ENCODE peak calls at places on chromosomes 12 and 14, in ten cellular contexts. One of them, this sample, is unnamed.

GRCh38 chr12:108816652-108817335 is 40.6 kb downstream of the SSH1 start:
- DNase-seq in heart left ventricle: peak
- DNase-seq in left ventricle myocardium superior: peak
- DNase-seq in activated naive CD4-positive, alpha-beta T cell treated with anti-CD3 and anti-CD28 coated beads, Interleukin-2, amount 10 ng/mL, durations not matched to agents 7 days and 5 days: no peak
- DNase-seq in AG10803: peak
- DNase-seq in AG08395: no peak
- DNase-seq in retinal pigment epithelial cell: no peak
- DNase-seq in mucosa of gallbladder: no peak
- DNase-seq in NCI-H1417 treated with DMSO at 0.1 percent for 48 hours: no peak
- DNase-seq in cardiac fibroblast: no peak
- DNase-seq in this sample: no peak

GRCh38 chr14:69044965-69045555 is 66.0 kb upstream of the ACTN1 start:
- DNase-seq in heart left ventricle: peak
- DNase-seq in AG08395: peak
- DNase-seq in mucosa of gallbladder: peak
- DNase-seq in NCI-H1417 treated with DMSO at 0.1 percent for 48 hours: no peak
- DNase-seq in retinal pigment epithelial cell: no peak
- DNase-seq in AG10803: peak
- DNase-seq in activated naive CD4-positive, alpha-beta T cell treated with anti-CD3 and anti-CD28 coated beads, Interleukin-2, amount 10 ng/mL, durations not matched to agents 7 days and 5 days: no peak
- DNase-seq in cardiac fibroblast: peak
- DNase-seq in left ventricle myocardium superior: peak
- DNase-seq in this sample: no peak

GRCh38 chr14:73662439-73663056 is 17.8 kb downstream of the DNAL1 start:
- DNase-seq in NCI-H1417 treated with DMSO at 0.1 percent for 48 hours: no peak
- DNase-seq in AG08395: peak
- DNase-seq in AG10803: peak
- DNase-seq in retinal pigment epithelial cell: peak
- DNase-seq in activated naive CD4-positive, alpha-beta T cell treated with anti-CD3 and anti-CD28 coated beads, Interleukin-2, amount 10 ng/mL, durations not matched to agents 7 days and 5 days: no peak
- DNase-seq in cardiac fibroblast: peak
- DNase-seq in mucosa of gallbladder: no peak
- DNase-seq in left ventricle myocardium superior: no peak
- DNase-seq in heart left ventricle: no peak
- DNase-seq in this sample: no peak

GRCh38 chr12:10213168-10214130 is 772 bp downstream of the GABARAPL1 start:
- DNase-seq in AG10803: peak
- DNase-seq in activated naive CD4-positive, alpha-beta T cell treated with anti-CD3 and anti-CD28 coated beads, Interleukin-2, amount 10 ng/mL, durations not matched to agents 7 days and 5 days: peak
- DNase-seq in cardiac fibroblast: peak
- DNase-seq in heart left ventricle: peak
- DNase-seq in left ventricle myocardium superior: peak
- DNase-seq in retinal pigment epithelial cell: peak
- DNase-seq in mucosa of gallbladder: peak
- DNase-seq in NCI-H1417 treated with DMSO at 0.1 percent for 48 hours: no peak
- DNase-seq in AG08395: peak
- DNase-seq in this sample: peak

GRCh38 chr12:113071427-113072112 is 15.0 kb downstream of the DTX1 start:
- DNase-seq in mucosa of gallbladder: peak
- DNase-seq in NCI-H1417 treated with DMSO at 0.1 percent for 48 hours: peak
- DNase-seq in retinal pigment epithelial cell: no peak
- DNase-seq in cardiac fibroblast: no peak
- DNase-seq in AG10803: no peak
- DNase-seq in activated naive CD4-positive, alpha-beta T cell treated with anti-CD3 and anti-CD28 coated beads, Interleukin-2, amount 10 ng/mL, durations not matched to agents 7 days and 5 days: no peak
- DNase-seq in heart left ventricle: no peak
- DNase-seq in left ventricle myocardium superior: no peak
- DNase-seq in AG08395: no peak
- DNase-seq in this sample: no peak

GRCh38 chr12:19194963-19195362 is 65.4 kb downstream of the PLEKHA5 start:
- DNase-seq in left ventricle myocardium superior: no peak
- DNase-seq in retinal pigment epithelial cell: no peak
- DNase-seq in mucosa of gallbladder: no peak
- DNase-seq in cardiac fibroblast: no peak
- DNase-seq in NCI-H1417 treated with DMSO at 0.1 percent for 48 hours: no peak
- DNase-seq in AG08395: no peak
- DNase-seq in activated naive CD4-positive, alpha-beta T cell treated with anti-CD3 and anti-CD28 coated beads, Interleukin-2, amount 10 ng/mL, durations not matched to agents 7 days and 5 days: no peak
- DNase-seq in AG10803: no peak
- DNase-seq in heart left ventricle: no peak
- DNase-seq in this sample: no peak

GRCh38 chr14:104162495-104162894 is 24.1 kb downstream of the KIF26A start:
- DNase-seq in AG08395: no peak
- DNase-seq in heart left ventricle: no peak
- DNase-seq in activated naive CD4-positive, alpha-beta T cell treated with anti-CD3 and anti-CD28 coated beads, Interleukin-2, amount 10 ng/mL, durations not matched to agents 7 days and 5 days: no peak
- DNase-seq in left ventricle myocardium superior: no peak
- DNase-seq in cardiac fibroblast: no peak
- DNase-seq in NCI-H1417 treated with DMSO at 0.1 percent for 48 hours: no peak
- DNase-seq in AG10803: no peak
- DNase-seq in mucosa of gallbladder: no peak
- DNase-seq in retinal pigment epithelial cell: no peak
- DNase-seq in this sample: no peak

GRCh38 chr12:96198970-96199369 is 4.8 kb downstream of the ELK3 start:
- DNase-seq in retinal pigment epithelial cell: no peak
- DNase-seq in heart left ventricle: no peak
- DNase-seq in NCI-H1417 treated with DMSO at 0.1 percent for 48 hours: no peak
- DNase-seq in mucosa of gallbladder: no peak
- DNase-seq in cardiac fibroblast: peak
- DNase-seq in activated naive CD4-positive, alpha-beta T cell treated with anti-CD3 and anti-CD28 coated beads, Interleukin-2, amount 10 ng/mL, durations not matched to agents 7 days and 5 days: no peak
- DNase-seq in AG10803: peak
- DNase-seq in left ventricle myocardium superior: no peak
- DNase-seq in AG08395: peak
- DNase-seq in this sample: peak

GRCh38 chr14:79265366-79265765 is 945.9 kb downstream of the DIO2 start:
- DNase-seq in left ventricle myocardium superior: no peak
- DNase-seq in AG08395: no peak
- DNase-seq in heart left ventricle: no peak
- DNase-seq in NCI-H1417 treated with DMSO at 0.1 percent for 48 hours: no peak
- DNase-seq in cardiac fibroblast: no peak
- DNase-seq in AG10803: no peak
- DNase-seq in mucosa of gallbladder: no peak
- DNase-seq in activated naive CD4-positive, alpha-beta T cell treated with anti-CD3 and anti-CD28 coated beads, Interleukin-2, amount 10 ng/mL, durations not matched to agents 7 days and 5 days: no peak
- DNase-seq in retinal pigment epithelial cell: no peak
- DNase-seq in this sample: no peak

GRCh38 chr12:79274571-79275064 is 410.0 kb downstream of the SYT1 start:
- DNase-seq in AG08395: no peak
- DNase-seq in AG10803: peak
- DNase-seq in left ventricle myocardium superior: no peak
- DNase-seq in heart left ventricle: no peak
- DNase-seq in cardiac fibroblast: no peak
- DNase-seq in NCI-H1417 treated with DMSO at 0.1 percent for 48 hours: no peak
- DNase-seq in mucosa of gallbladder: no peak
- DNase-seq in activated naive CD4-positive, alpha-beta T cell treated with anti-CD3 and anti-CD28 coated beads, Interleukin-2, amount 10 ng/mL, durations not matched to agents 7 days and 5 days: no peak
- DNase-seq in retinal pigment epithelial cell: no peak
- DNase-seq in this sample: no peak

GRCh38 chr12:93776581-93777018 is 99.4 kb downstream of the CRADD start:
- DNase-seq in AG10803: peak
- DNase-seq in cardiac fibroblast: peak
- DNase-seq in AG08395: peak
- DNase-seq in retinal pigment epithelial cell: no peak
- DNase-seq in left ventricle myocardium superior: no peak
- DNase-seq in activated naive CD4-positive, alpha-beta T cell treated with anti-CD3 and anti-CD28 coated beads, Interleukin-2, amount 10 ng/mL, durations not matched to agents 7 days and 5 days: no peak
- DNase-seq in mucosa of gallbladder: no peak
- DNase-seq in NCI-H1417 treated with DMSO at 0.1 percent for 48 hours: no peak
- DNase-seq in heart left ventricle: no peak
- DNase-seq in this sample: no peak

GRCh38 chr12:87661770-87662402 is 367.3 kb downstream of the C12orf50 start:
- DNase-seq in AG08395: no peak
- DNase-seq in activated naive CD4-positive, alpha-beta T cell treated with anti-CD3 and anti-CD28 coated beads, Interleukin-2, amount 10 ng/mL, durations not matched to agents 7 days and 5 days: no peak
- DNase-seq in AG10803: no peak
- DNase-seq in heart left ventricle: no peak
- DNase-seq in NCI-H1417 treated with DMSO at 0.1 percent for 48 hours: no peak
- DNase-seq in mucosa of gallbladder: no peak
- DNase-seq in cardiac fibroblast: no peak
- DNase-seq in left ventricle myocardium superior: no peak
- DNase-seq in retinal pigment epithelial cell: no peak
- DNase-seq in this sample: no peak

GRCh38 chr12:43737646-43738045 is 20.9 kb downstream of the PUS7L start:
- DNase-seq in heart left ventricle: no peak
- DNase-seq in mucosa of gallbladder: no peak
- DNase-seq in activated naive CD4-positive, alpha-beta T cell treated with anti-CD3 and anti-CD28 coated beads, Interleukin-2, amount 10 ng/mL, durations not matched to agents 7 days and 5 days: no peak
- DNase-seq in NCI-H1417 treated with DMSO at 0.1 percent for 48 hours: no peak
- DNase-seq in cardiac fibroblast: no peak
- DNase-seq in AG08395: peak
- DNase-seq in AG10803: peak
- DNase-seq in retinal pigment epithelial cell: no peak
- DNase-seq in left ventricle myocardium superior: no peak
- DNase-seq in this sample: no peak

GRCh38 chr14:103530390-103530789 is 1.4 kb downstream of the TRMT61A start:
- DNase-seq in heart left ventricle: no peak
- DNase-seq in NCI-H1417 treated with DMSO at 0.1 percent for 48 hours: no peak
- DNase-seq in activated naive CD4-positive, alpha-beta T cell treated with anti-CD3 and anti-CD28 coated beads, Interleukin-2, amount 10 ng/mL, durations not matched to agents 7 days and 5 days: peak
- DNase-seq in AG08395: no peak
- DNase-seq in AG10803: no peak
- DNase-seq in mucosa of gallbladder: no peak
- DNase-seq in left ventricle myocardium superior: peak
- DNase-seq in cardiac fibroblast: no peak
- DNase-seq in retinal pigment epithelial cell: no peak
- DNase-seq in this sample: no peak

GRCh38 chr14:84483072-84483410 is 1046.9 kb upstream of the FLRT2 start:
- DNase-seq in AG10803: no peak
- DNase-seq in heart left ventricle: no peak
- DNase-seq in mucosa of gallbladder: no peak
- DNase-seq in cardiac fibroblast: no peak
- DNase-seq in left ventricle myocardium superior: no peak
- DNase-seq in activated naive CD4-positive, alpha-beta T cell treated with anti-CD3 and anti-CD28 coated beads, Interleukin-2, amount 10 ng/mL, durations not matched to agents 7 days and 5 days: no peak
- DNase-seq in NCI-H1417 treated with DMSO at 0.1 percent for 48 hours: no peak
- DNase-seq in AG08395: no peak
- DNase-seq in retinal pigment epithelial cell: no peak
- DNase-seq in this sample: no peak

GRCh38 chr12:57033428-57033827 is 16.5 kb downstream of the MYO1A start:
- DNase-seq in activated naive CD4-positive, alpha-beta T cell treated with anti-CD3 and anti-CD28 coated beads, Interleukin-2, amount 10 ng/mL, durations not matched to agents 7 days and 5 days: no peak
- DNase-seq in AG10803: no peak
- DNase-seq in retinal pigment epithelial cell: no peak
- DNase-seq in AG08395: no peak
- DNase-seq in cardiac fibroblast: no peak
- DNase-seq in NCI-H1417 treated with DMSO at 0.1 percent for 48 hours: no peak
- DNase-seq in left ventricle myocardium superior: no peak
- DNase-seq in mucosa of gallbladder: no peak
- DNase-seq in heart left ventricle: no peak
- DNase-seq in this sample: no peak

This sample was measured in B cell.